ENCODE peak calls at places on chromosome X, in ten cellular contexts. R is AG09309, M is CMK, K is glutamatergic neuron, L is AG10803, E is choroid plexus epithelial cell, T is mammary epithelial cell, J is H7, V is endothelial cell, H is fibroblast of lung. A is an unnamed sample.

GRCh38 chrX:22378296-22378695 is 105.6 kb downstream of the CBLL2 start:
- DNase-seq in H (peak; percentile 35), T (peak; percentile 23), M (no peak), K (no peak), J (no peak), V (no peak), L (no peak), E (no peak), R (no peak), A (no peak)

GRCh38 chrX:30283456-30284200 is 25.6 kb downstream of the NR0B1 start:
- DNase-seq in E (peak; percentile 83), H (peak; percentile 91), T (peak; percentile 88), R (peak; percentile 58), V (no peak), L (peak; percentile 82), K (no peak), J (no peak), M (no peak), A (peak; percentile 94)

GRCh38 chrX:135632353-135632752 is 81.1 kb upstream of the CT45A1 start:
- DNase-seq in J (no peak), V (no peak), R (no peak), M (no peak), T (no peak), H (no peak), L (no peak), K (no peak), E (no peak), A (no peak)

GRCh38 chrX:70437011-70437410 is 7.6 kb upstream of the DLG3 start:
- DNase-seq in L (no peak), R (no peak), H (no peak), E (no peak), T (no peak), V (no peak), K (no peak), J (no peak), M (no peak), A (no peak)

GRCh38 chrX:35562395-35562794 is 235.7 kb upstream of the MAGEB16 start:
- DNase-seq in R (no peak), V (no peak), E (no peak), H (no peak), M (no peak), J (peak; percentile 22), K (no peak), T (no peak), L (no peak), A (no peak)

GRCh38 chrX:10484683-10485247 is 135.6 kb downstream of the MID1 start:
- DNase-seq in J (no peak), R (no peak), T (peak; percentile 79), H (peak; percentile 69), K (no peak), M (no peak), V (no peak), L (no peak), E (peak; percentile 34), A (no peak)

GRCh38 chrX:16143968-16144367 is 20.6 kb downstream of the GRPR start:
- DNase-seq in M (no peak), T (no peak), R (no peak), E (no peak), V (no peak), L (no peak), J (no peak), K (no peak), H (peak; percentile 27), A (no peak)

GRCh38 chrX:17377795-17378194 is 2.8 kb downstream of the NHS start:
- DNase-seq in R (no peak), J (peak; percentile 49), T (peak; percentile 57), L (no peak), M (no peak), H (peak; percentile 60), K (no peak), V (no peak), E (peak; percentile 5), A (no peak)

GRCh38 chrX:68901512-68901911 is 72.7 kb downstream of the EFNB1 start:
- DNase-seq in K (no peak), V (no peak), E (no peak), R (no peak), T (no peak), M (no peak), L (no peak), J (no peak), H (no peak), A (no peak)

GRCh38 chrX:115183980-115184379 is 5.2 kb upstream of the RBMXL3 start:
- DNase-seq in K (no peak), R (no peak), M (no peak), V (no peak), L (peak; percentile 29), T (no peak), E (peak; percentile 4), J (no peak), H (no peak), A (no peak)

GRCh38 chrX:128216364-128216763 is 164.2 kb upstream of the ACTRT1 start:
- DNase-seq in T (no peak), K (no peak), J (no peak), L (no peak), R (no peak), E (no peak), H (no peak), V (no peak), M (no peak), A (no peak)